ENCODE peak calls at places on chromosomes 4 and X, in ten cellular contexts. U is AG04450; Z is psoas muscle; Q is iPS DF 6.9; I is ovary; D is CD8-positive, alpha-beta memory T cell; N is right lobe of liver; V is coronary artery; S is aorta; J is GM23338. Y is an unnamed sample.

GRCh38 chrX:37684426-37684825 is 1.2 kb upstream of the XK start:
- DNase-seq in S (no peak), N (no peak), I (no peak), U (no peak), D (no peak), Q (no peak), V (no peak), J (no peak), Z (no peak), Y (no peak)

GRCh38 chrX:139877710-139878414 is 55.0 kb downstream of the ATP11C start:
- DNase-seq in I (no peak), J (no peak), U (no peak), Q (no peak), N (no peak), V (no peak), S (no peak), D (no peak), Z (no peak), Y (no peak)

GRCh38 chr4:152585036-152585439 is 49.1 kb upstream of the FBXW7 start:
- DNase-seq in I (no peak), D (no peak), Q (no peak), S (no peak), N (no peak), J (no peak), Z (no peak), V (no peak), U (no peak), Y (no peak)

GRCh38 chrX:39460491-39460890 is 637.3 kb downstream of the BCOR start:
- DNase-seq in U (no peak), D (no peak), V (no peak), N (no peak), J (no peak), Q (no peak), S (no peak), I (no peak), Z (no peak), Y (no peak)

GRCh38 chr4:17695341-17695740 is 80.9 kb downstream of the MED28 start:
- DNase-seq in N (no peak), J (no peak), U (no peak), D (no peak), Q (no peak), V (no peak), Z (no peak), S (no peak), I (no peak), Y (no peak)

GRCh38 chr4:39565925-39566630 is 38.8 kb upstream of the UGDH start:
- DNase-seq in N (no peak), Z (no peak), D (no peak), U (peak), S (no peak), Q (no peak), J (no peak), I (no peak), V (no peak), Y (no peak)

GRCh38 chrX:152663086-152663485 is 25.4 kb downstream of the GABRQ start:
- DNase-seq in J (no peak), I (no peak), D (no peak), V (peak), Z (no peak), U (no peak), Q (no peak), S (no peak), N (no peak), Y (no peak)

GRCh38 chr4:83599183-83599582 is 63.3 kb downstream of the GPAT3 start:
- DNase-seq in S (no peak), N (no peak), D (no peak), I (no peak), Q (no peak), J (peak), U (no peak), V (no peak), Z (no peak), Y (no peak)

GRCh38 chrX:149453030-149453429 is 52.1 kb downstream of the IDS start:
- DNase-seq in V (no peak), I (no peak), Z (no peak), J (no peak), Q (no peak), S (no peak), U (no peak), N (no peak), D (no peak), Y (no peak)

GRCh38 chr4:106893395-106893881 is 142.7 kb downstream of the DKK2 start:
- DNase-seq in I (no peak), Z (no peak), V (no peak), Q (no peak), J (no peak), N (peak), U (no peak), D (no peak), S (no peak), Y (no peak)

GRCh38 chr4:81405900-81406401 is 65.8 kb downstream of the RASGEF1B start:
- DNase-seq in V (no peak), S (no peak), I (no peak), D (no peak), J (peak), U (peak), N (no peak), Q (no peak), Z (no peak), Y (no peak)

GRCh38 chr4:56055991-56056390 is 107.2 kb downstream of the CEP135 start:
- DNase-seq in J (no peak), N (no peak), Q (no peak), S (no peak), D (no peak), U (no peak), V (no peak), Z (no peak), I (no peak), Y (no peak)

GRCh38 chrX:48665991-48666390 is 17.6 kb upstream of the WAS start:
- DNase-seq in V (no peak), I (no peak), Q (no peak), N (no peak), D (no peak), Z (no peak), J (no peak), U (no peak), S (no peak), Y (no peak)

GRCh38 chr4:61395754-61396153 is 195.6 kb downstream of the ADGRL3 start:
- DNase-seq in S (no peak), I (no peak), V (no peak), U (no peak), D (no peak), N (no peak), J (peak), Z (no peak), Q (no peak), Y (no peak)

GRCh38 chr4:67634741-67635140 is 66.2 kb downstream of the UBA6 start:
- DNase-seq in N (no peak), V (no peak), S (no peak), J (no peak), D (no peak), U (no peak), Z (no peak), I (no peak), Q (no peak), Y (no peak)

GRCh38 chr4:187908079-187908501 is 87.5 kb upstream of the ZFP42 start:
- DNase-seq in J (no peak), S (no peak), I (no peak), Q (no peak), V (no peak), U (peak), Z (no peak), N (no peak), D (no peak), Y (no peak)

GRCh38 chrX:31223817-31224216 is 152.0 kb upstream of the FTHL17 start:
- DNase-seq in D (no peak), Z (no peak), U (no peak), I (no peak), V (no peak), N (no peak), Q (no peak), J (no peak), S (no peak), Y (no peak)

GRCh38 chr4:37393889-37394288 is 149.3 kb downstream of the NWD2 start:
- DNase-seq in V (no peak), I (no peak), S (no peak), U (no peak), J (no peak), N (no peak), Q (no peak), Z (no peak), D (no peak), Y (no peak)

GRCh38 chr4:182749768-182750167 is 167.4 kb downstream of the DCTD start:
- DNase-seq in Q (no peak), Z (no peak), D (no peak), I (no peak), S (no peak), U (no peak), V (no peak), N (no peak), J (no peak), Y (no peak)

GRCh38 chrX:71053217-71053621 is 14.9 kb downstream of the SNX12 start:
- DNase-seq in J (peak), D (no peak), S (no peak), U (no peak), Q (peak), N (no peak), I (no peak), V (no peak), Z (no peak), Y (no peak)

GRCh38 chr4:188781655-188782054 is 642.4 kb downstream of the TRIML1 start:
- DNase-seq in N (no peak), Z (no peak), U (no peak), S (no peak), D (no peak), Q (peak), V (no peak), J (peak), I (no peak), Y (no peak)

GRCh38 chr4:22072240-22072639 is 123.7 kb upstream of the KCNIP4 start:
- DNase-seq in Q (no peak), D (no peak), S (no peak), I (no peak), J (no peak), V (no peak), N (no peak), Z (no peak), U (no peak), Y (no peak)

GRCh38 chr4:55445921-55446577 is 50.3 kb downstream of the TMEM165 start:
- DNase-seq in I (no peak), J (no peak), N (no peak), U (peak), D (no peak), Q (no peak), V (no peak), Z (no peak), S (no peak), Y (no peak)

GRCh38 chr4:111510535-111510934 is 634.7 kb upstream of the FAM241A start:
- DNase-seq in Q (no peak), J (no peak), D (no peak), U (no peak), I (no peak), S (no peak), V (no peak), N (no peak), Z (no peak), Y (no peak)

GRCh38 chrX:155864655-155865054 is 16.5 kb upstream of the VAMP7 start:
- DNase-seq in N (no peak), Z (no peak), Q (no peak), U (no peak), D (no peak), V (no peak), J (peak), S (no peak), I (no peak), Y (no peak)

GRCh38 chr4:180664766-180665368 is 1578.3 kb upstream of the TENM3 start:
- DNase-seq in Z (no peak), S (no peak), V (no peak), Q (peak), U (peak), J (peak), N (no peak), I (peak), D (no peak), Y (no peak)

GRCh38 chrX:115013705-115014104 is 3.7 kb downstream of the IL13RA2 start:
- DNase-seq in S (no peak), Q (no peak), J (no peak), V (no peak), I (no peak), N (no peak), Z (no peak), D (no peak), U (no peak), Y (no peak)

GRCh38 chr4:175646802-175647201 is 165.3 kb downstream of the GPM6A start:
- DNase-seq in I (no peak), Z (no peak), Q (no peak), D (no peak), S (no peak), U (no peak), J (no peak), N (no peak), V (no peak), Y (no peak)

GRCh38 chr4:77141964-77142641 is 14.9 kb upstream of the CCNG2 start:
- DNase-seq in Z (no peak), U (no peak), J (no peak), N (no peak), D (no peak), Q (no peak), V (no peak), S (no peak), I (no peak), Y (no peak)

GRCh38 chr4:156805696-156806095 is 165.9 kb downstream of the PDGFC start:
- DNase-seq in D (no peak), U (no peak), Z (no peak), S (no peak), V (no peak), I (no peak), J (peak), N (no peak), Q (no peak), Y (no peak)

GRCh38 chrX:154457491-154458115 is 478 bp upstream of the PLXNA3 start:
- DNase-seq in S (no peak), Q (no peak), I (peak), V (no peak), D (peak), N (no peak), J (peak), Z (no peak), U (no peak), Y (no peak)

GRCh38 chr4:92791876-92792490 is 488.2 kb downstream of the GRID2 start:
- DNase-seq in S (no peak), Z (no peak), V (no peak), D (no peak), Q (no peak), I (no peak), N (no peak), J (no peak), U (no peak), Y (no peak)

GRCh38 chr4:153241970-153242847 is 38.0 kb downstream of the TRIM2 start:
- DNase-seq in N (no peak), U (no peak), D (no peak), S (no peak), Q (no peak), I (no peak), J (peak), V (no peak), Z (no peak), Y (no peak)

GRCh38 chr4:182425302-182425701 is 182.1 kb downstream of the TENM3 start:
- DNase-seq in Q (no peak), I (no peak), Z (no peak), J (no peak), N (no peak), V (no peak), D (no peak), U (no peak), S (no peak), Y (no peak)

DNA sequence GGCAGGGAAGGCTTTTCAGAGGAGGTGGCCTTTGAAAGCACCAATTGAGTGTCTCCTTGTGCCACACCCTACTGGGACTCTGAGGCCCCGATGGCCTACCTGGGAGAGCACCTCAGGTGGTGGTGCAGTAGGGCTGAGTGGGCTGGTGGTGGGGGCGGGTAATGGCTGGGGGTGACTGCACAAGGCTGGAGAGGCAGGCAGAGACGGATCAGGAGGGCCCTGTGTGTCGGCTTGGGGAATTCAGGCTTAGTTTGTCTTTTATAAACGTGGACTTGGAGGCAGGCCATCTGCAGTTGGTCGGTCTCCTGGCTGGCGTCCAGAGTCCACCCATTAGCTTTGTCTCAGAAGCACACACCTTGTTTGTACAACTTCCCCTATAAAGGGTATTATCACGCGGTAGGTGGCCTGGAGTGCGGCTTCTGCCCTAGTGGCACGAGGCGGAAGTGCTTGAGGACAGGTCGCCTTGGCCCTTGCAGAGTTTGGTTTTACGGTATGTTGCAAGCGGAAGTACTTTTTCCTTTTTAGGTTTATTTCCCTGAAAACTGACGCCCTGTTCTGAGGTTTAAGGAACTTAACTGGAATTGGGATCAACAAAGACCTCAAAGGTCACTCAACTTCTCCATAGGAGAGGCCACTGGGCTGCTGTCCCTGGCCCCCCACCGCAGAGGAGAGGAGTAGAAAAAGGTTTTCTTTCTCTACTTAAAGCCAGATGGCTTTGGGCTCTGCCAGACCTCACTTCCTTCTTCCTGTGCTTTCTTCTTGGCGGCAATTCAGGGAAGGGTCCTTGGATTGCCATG is 8.0 kb downstream of the TBC1D14 start:
- DNase-seq in D (peak), S (no peak), U (no peak), Q (no peak), N (peak), V (no peak), Z (peak), J (peak), I (peak), Y (peak)
- H3K4me3 ChIP-seq in D (peak), S (no peak), U (no peak), Q (no peak), N (no peak), V (no peak), Z (no peak), J (no peak), I (no peak), Y (no peak)

GRCh38 chrX:93580634-93581033 is 92.7 kb downstream of the NAP1L3 start:
- DNase-seq in U (no peak), J (no peak), Q (no peak), S (no peak), N (no peak), D (no peak), I (no peak), Z (no peak), V (no peak), Y (no peak)
- H3K27ac ChIP-seq in U (no peak), J (no peak), Q (no peak), S (no peak), N (no peak), D (no peak), I (no peak), Z (no peak), V (no peak), Y (no peak)

DNA sequence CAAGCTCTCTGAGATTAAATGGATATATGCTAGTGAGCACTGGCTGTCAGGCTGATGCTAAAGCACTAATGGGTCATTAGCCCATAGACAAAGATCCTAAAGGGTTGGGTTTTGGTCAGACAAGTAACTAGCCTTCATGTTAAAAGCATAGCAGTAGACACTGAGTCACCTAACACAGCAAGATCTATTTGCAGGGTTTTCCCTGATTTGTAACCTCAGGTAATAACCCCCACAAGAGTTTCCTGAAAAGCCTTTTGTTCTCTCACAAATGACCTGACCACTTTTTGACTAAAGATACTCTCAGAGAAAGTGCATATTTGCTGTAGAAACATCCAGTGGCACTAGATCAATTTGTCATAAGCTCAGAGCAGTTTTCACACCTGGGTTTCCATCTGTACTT is 251.1 kb upstream of the TEX13A start:
- DNase-seq in S (no peak), V (no peak), Z (no peak), J (no peak), D (no peak), Q (no peak), I (no peak), U (no peak), N (no peak), Y (no peak)
- H3K4me3 ChIP-seq in S (no peak), V (no peak), Z (no peak), J (no peak), D (no peak), Q (no peak), I (no peak), U (no peak), N (no peak), Y (no peak)

DNA sequence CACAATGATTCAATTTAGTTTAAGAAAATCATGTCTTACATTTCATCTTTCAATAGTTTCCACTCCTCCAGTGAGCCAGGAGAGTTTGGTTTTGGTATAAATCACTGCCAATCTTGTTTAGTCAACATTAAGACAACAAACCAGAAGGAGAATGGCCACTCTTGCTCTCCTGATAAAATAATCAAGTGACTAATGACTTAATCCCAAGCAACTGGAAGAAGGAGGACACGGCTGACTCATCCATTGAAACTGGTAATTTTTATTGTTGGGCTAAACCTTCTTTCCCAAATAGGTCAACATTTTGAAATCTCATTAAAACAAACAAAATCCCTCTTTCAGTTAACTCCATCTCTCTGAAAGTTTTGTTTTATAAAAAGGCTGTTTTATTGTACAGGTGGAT is 230.2 kb downstream of the CLCN4 start:
- DNase-seq in U (no peak), J (no peak), S (no peak), D (no peak), N (no peak), I (no peak), Z (no peak), Q (no peak), V (no peak), Y (no peak)
- H3K27ac ChIP-seq in U (no peak), J (no peak), S (no peak), D (no peak), N (no peak), I (no peak), Z (no peak), Q (no peak), V (no peak), Y (no peak)

GRCh38 chr4:1939664-1940509 is 68.7 kb downstream of the NSD2 start:
- DNase-seq in J (no peak), Q (no peak), U (peak), N (no peak), I (no peak), Z (no peak), D (no peak), V (no peak), S (no peak), Y (no peak)
- H3K4me3 ChIP-seq in J (no peak), Q (no peak), U (no peak), N (no peak), I (no peak), Z (no peak), D (no peak), V (no peak), S (no peak), Y (no peak)

DNA sequence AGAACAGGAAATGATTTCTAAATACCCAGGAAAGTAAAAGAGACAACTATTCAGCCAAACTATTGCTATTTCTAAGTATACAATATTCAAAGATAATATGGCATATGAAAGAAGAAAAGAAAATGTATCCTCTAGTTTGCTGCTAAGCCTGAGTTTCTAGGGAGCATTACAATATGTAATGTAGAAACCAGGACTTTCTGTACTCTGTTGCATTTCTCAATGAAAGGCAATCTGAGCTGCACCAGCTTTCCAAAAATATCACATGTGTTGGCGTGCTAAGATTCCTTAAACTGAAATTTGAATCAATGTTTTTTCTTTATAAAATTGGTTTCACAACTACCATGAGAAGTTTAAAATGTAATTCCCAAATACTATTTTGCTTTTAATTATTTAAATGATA is 129.6 kb downstream of the ANK2 start:
- DNase-seq in Z (no peak), Q (no peak), I (no peak), V (no peak), N (no peak), S (no peak), D (no peak), J (no peak), U (no peak), Y (no peak)
- H3K27ac ChIP-seq in Z (peak), Q (no peak), I (no peak), V (no peak), N (no peak), S (no peak), D (no peak), J (no peak), U (no peak), Y (no peak)

GRCh38 chr4:5890063-5890727 is 2.7 kb downstream of the CRMP1 start:
- DNase-seq in J (peak), U (no peak), D (no peak), Z (no peak), N (no peak), S (no peak), I (no peak), Q (no peak), V (no peak), Y (no peak)

GRCh38 chr4:5887011-5887360 is 5.9 kb downstream of the CRMP1 start:
- DNase-seq in N (no peak), V (no peak), Q (no peak), J (no peak), U (no peak), D (no peak), I (no peak), S (no peak), Z (no peak), Y (no peak)

GRCh38 chr4:5887361-5888221 is 5.3 kb downstream of the CRMP1 start:
- DNase-seq in V (no peak), S (no peak), U (no peak), N (no peak), Q (no peak), I (no peak), J (peak), Z (no peak), D (no peak), Y (no peak)

GRCh38 chr4:5888706-5889696 is 3.9 kb downstream of the CRMP1 start:
- DNase-seq in Q (no peak), D (no peak), S (no peak), U (no peak), N (no peak), J (no peak), Z (no peak), I (no peak), V (no peak), Y (no peak)

GRCh38 chr4:5888222-5888701 is 4.6 kb downstream of the CRMP1 start:
- DNase-seq in J (peak), I (no peak), N (no peak), Q (no peak), D (no peak), V (no peak), S (no peak), Z (no peak), U (no peak), Y (no peak)
- H3K4me3 ChIP-seq in J (peak), I (peak), N (no peak), Q (peak), D (no peak), V (peak), S (peak), Z (peak), U (peak), Y (peak)